ENCODE peak calls at places on chromosomes 12 and 14, in four cellular contexts. P is WTC11, R is AG10803, U is HFF-Myc. I is an unnamed sample.

GRCh38 chr12:52186135-52186840 is 5.5 kb downstream of the KRT80 start:
- DNase-seq in P (no peak), R (peak; percentile 83), U (no peak), I (no peak)

GRCh38 chr14:59511916-59512530 is 27.7 kb downstream of the JKAMP start:
- DNase-seq in P (peak; percentile 67), R (no peak), U (no peak), I (no peak)

GRCh38 chr12:1575799-1576401 is 18.5 kb downstream of the FBXL14 start:
- DNase-seq in P (no peak), R (peak; percentile 66), U (no peak), I (no peak)

GRCh38 chr12:80763874-80764273 is 47.2 kb downstream of the MYF5 start:
- DNase-seq in P (no peak), R (peak; percentile 62), U (no peak), I (no peak)

GRCh38 chr12:52395761-52396434 is 10.2 kb downstream of the KRT82 start:
- DNase-seq in P (peak; percentile 93), R (peak; percentile 37), U (no peak), I (no peak)

GRCh38 chr14:103050935-103051334 is 6.4 kb downstream of the CDC42BPB start:
- DNase-seq in P (no peak), R (no peak), U (no peak), I (no peak)

GRCh38 chr14:90447720-90448497 is 51.1 kb downstream of the CALM1 start:
- DNase-seq in P (no peak), R (no peak), U (no peak), I (no peak)

GRCh38 chr14:31933716-31934115 is 143.4 kb upstream of the ARHGAP5 start:
- DNase-seq in P (no peak), R (no peak), U (no peak), I (no peak)

GRCh38 chr12:50625029-50625875 is 120.5 kb downstream of the DIP2B start:
- DNase-seq in P (no peak), R (no peak), U (no peak), I (no peak)

GRCh38 chr14:103825103-103825502 is 22.3 kb downstream of the PPP1R13B start:
- DNase-seq in P (no peak), R (no peak), U (no peak), I (no peak)

GRCh38 chr14:104681689-104682074 is 7.7 kb upstream of the INF2 start:
- DNase-seq in P (peak; percentile 86), R (peak; percentile 80), U (peak; percentile 80), I (peak; percentile 92)

GRCh38 chr12:130499474-130499873 is 161.8 kb downstream of the PIWIL1 start:
- DNase-seq in P (no peak), R (no peak), U (no peak), I (no peak)

GRCh38 chr12:50354908-50355307 is 41.5 kb downstream of the FAM186A start:
- DNase-seq in P (no peak), R (no peak), U (no peak), I (no peak)

GRCh38 chr12:93234641-93235040 is 143.1 kb upstream of the NUDT4 start:
- DNase-seq in P (no peak), R (peak; percentile 5), U (no peak), I (no peak)

GRCh38 chr14:61891251-61891650 is 129.0 kb downstream of the SNAPC1 start:
- DNase-seq in P (no peak), R (peak; percentile 3), U (no peak), I (no peak)

GRCh38 chr12:23950011-23950774 is 723 bp upstream of the SOX5 start:
- DNase-seq in P (no peak), R (peak; percentile 0), U (no peak), I (no peak)

GRCh38 chr12:22481557-22482104 is 62.7 kb downstream of the C2CD5 start:
- DNase-seq in P (no peak), R (no peak), U (no peak), I (no peak)

GRCh38 chr12:10285919-10286318 is 21.8 kb upstream of the KLRD1 start:
- DNase-seq in P (no peak), R (no peak), U (no peak), I (no peak)

GRCh38 chr14:31677630-31678029 is 116.4 kb downstream of the NUBPL start:
- DNase-seq in P (no peak), R (no peak), U (no peak), I (no peak)

GRCh38 chr14:60089201-60089600 is 2.5 kb upstream of the PCNX4 start:
- DNase-seq in P (no peak), R (peak; percentile 35), U (no peak), I (no peak)

GRCh38 chr12:20946732-20947131 is 136.2 kb downstream of the SLCO1B3 start:
- DNase-seq in P (peak; percentile 58), R (no peak), U (no peak), I (no peak)

GRCh38 chr12:78194448-78194847 is 363.8 kb downstream of the NAV3 start:
- DNase-seq in P (no peak), R (peak; percentile 98), U (peak; percentile 69), I (no peak)

GRCh38 chr12:67354322-67354721 is 85.2 kb downstream of the CAND1 start:
- DNase-seq in P (no peak), R (peak; percentile 34), U (no peak), I (no peak)

GRCh38 chr12:100165356-100165755 is 22.7 kb upstream of the BLTP3B start:
- DNase-seq in P (no peak), R (no peak), U (no peak), I (no peak)

GRCh38 chr12:100159391-100160104 is 16.9 kb upstream of the BLTP3B start:
- DNase-seq in P (no peak), R (no peak), U (no peak), I (no peak)

GRCh38 chr12:100166232-100166631 is 23.6 kb upstream of the BLTP3B start:
- DNase-seq in P (no peak), R (no peak), U (no peak), I (no peak)

GRCh38 chr12:100164153-100164704 is 21.6 kb upstream of the BLTP3B start:
- DNase-seq in P (no peak), R (no peak), U (no peak), I (no peak)

GRCh38 chr12:100163416-100164152 is 20.9 kb upstream of the BLTP3B start:
- DNase-seq in P (peak; percentile 86), R (peak; percentile 48), U (no peak), I (peak; percentile 83)
- TF ChIP-seq CTCF in P (no peak), R (peak; percentile 29), U (no peak), I (no peak)

DNA sequence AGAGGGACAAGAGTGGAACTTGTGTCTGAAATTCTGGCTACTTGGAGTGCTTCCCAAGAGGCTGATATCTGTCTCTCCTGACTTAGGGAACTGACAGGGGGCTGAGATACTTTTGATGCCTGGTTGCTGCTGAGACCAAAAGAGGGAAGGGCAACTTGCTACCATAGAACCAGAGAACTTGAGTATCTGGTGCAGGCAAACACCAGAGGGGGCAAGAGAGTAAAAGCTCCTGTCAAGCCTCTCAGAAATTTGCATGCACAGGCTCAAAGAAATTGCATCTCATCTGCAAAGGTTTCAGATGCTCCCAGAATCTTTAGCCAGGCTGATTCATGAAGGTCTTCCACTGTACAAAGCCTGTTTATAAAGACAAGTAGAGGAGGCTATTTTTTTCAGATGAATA is 391.3 kb upstream of the FOXG1 start:
- DNase-seq in P (peak; percentile 51), R (no peak), U (no peak), I (no peak)
- TF ChIP-seq CTCF in P (peak; percentile 47), R (no peak), U (peak; percentile 29), I (no peak)

DNA sequence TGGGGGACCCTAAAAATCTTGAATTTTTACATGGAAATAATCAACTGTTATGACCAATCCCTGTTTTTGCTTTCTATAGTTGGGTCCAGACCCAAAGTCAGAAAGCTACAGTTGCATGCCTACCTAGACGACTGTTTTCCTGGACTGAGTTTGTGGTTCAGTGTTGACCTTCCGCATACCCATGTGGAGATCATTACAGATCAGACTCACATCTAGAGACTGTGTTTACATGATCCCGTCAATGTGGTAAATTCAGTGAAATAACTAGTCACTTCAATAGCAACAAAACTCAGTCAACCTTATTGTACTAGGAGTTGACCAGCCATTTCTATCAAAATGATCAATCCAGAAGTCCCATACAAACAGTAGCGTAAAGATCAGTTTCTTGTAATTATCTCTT is 257.6 kb downstream of the EGLN3 start:
- DNase-seq in P (no peak), R (peak; percentile 85), U (peak; percentile 82), I (no peak)
- TF ChIP-seq CTCF in P (no peak), R (no peak), U (no peak), I (no peak)

GRCh38 chr12:82517027-82517426 is 158.7 kb downstream of the METTL25 start:
- DNase-seq in P (peak; percentile 33), R (peak; percentile 1), U (no peak), I (no peak)
- TF ChIP-seq CTCF in P (peak; percentile 48), R (peak; percentile 48), U (peak; percentile 66), I (no peak)

DNA sequence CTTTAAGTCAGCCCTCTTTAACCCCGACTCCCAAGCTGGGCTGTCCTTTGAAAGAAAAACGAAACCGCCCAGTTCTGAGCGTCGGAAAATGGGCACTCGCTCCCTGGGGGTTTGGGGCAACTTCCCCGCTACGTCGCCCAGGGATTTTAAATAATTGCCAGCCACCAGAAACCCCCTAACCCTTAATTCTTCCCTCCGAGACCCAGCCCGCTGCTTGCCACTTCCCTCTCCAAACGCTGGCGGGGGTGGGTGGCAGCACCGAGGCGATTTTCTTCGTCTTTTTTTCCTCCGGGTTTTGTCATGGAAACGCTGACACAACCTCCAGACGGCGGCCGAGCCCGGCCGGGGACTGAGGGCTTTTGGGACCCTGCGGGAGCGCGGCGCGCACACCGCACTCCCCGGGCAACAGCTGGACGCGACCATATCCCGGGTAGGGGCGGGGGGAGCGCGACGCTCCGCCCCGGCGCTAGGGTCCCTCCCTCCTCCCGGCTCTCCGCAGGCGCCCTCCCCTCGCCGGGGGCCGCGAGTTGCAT is at the start of gene CHST11:
- DNase-seq in P (peak; percentile 93), R (peak; percentile 83), U (peak; percentile 50), I (peak; percentile 92)
- TF ChIP-seq CTCF in P (no peak), R (peak; percentile 37), U (peak; percentile 17), I (peak; percentile 26)

DNA sequence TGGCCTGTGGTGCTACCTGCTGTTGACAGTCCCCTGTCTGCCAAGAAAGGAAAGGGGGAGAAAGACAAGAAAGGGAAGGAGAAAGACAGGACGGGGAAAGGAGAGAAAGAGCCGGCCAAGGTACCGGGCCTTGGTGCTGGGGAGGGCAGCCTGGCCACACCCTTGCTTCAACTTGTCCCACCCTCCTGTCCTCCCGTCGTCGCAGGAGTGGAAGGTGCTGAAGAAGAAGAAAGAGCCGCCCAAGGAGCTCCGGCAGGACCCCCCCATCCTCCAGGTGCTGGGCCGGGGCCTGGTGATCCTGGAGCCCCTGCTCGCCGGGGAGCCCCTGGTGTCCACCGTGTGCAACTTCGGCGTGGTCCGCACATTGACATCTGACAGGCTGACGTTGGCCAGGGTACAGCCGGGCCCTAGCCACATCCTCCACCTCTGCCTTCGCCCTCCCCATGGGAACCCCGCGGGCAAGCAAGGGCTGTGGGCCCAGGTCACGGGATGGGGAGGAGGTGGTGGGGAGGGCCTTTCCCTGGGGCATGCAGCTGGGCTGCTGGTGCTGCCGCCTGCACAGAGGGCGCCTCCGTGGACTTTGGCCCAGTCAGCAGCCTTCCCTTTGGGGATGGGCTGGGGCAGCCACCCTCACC is 2.9 kb upstream of the B3GNT4 start:
- DNase-seq in P (peak; percentile 60), R (no peak), U (no peak), I (no peak)
- TF ChIP-seq CTCF in P (no peak), R (no peak), U (peak; percentile 3), I (no peak)

GRCh38 chr12:128543493-128543892 is 276.5 kb downstream of the TMEM132C start:
- DNase-seq in P (no peak), R (no peak), U (no peak), I (no peak)
- TF ChIP-seq CTCF in P (no peak), R (no peak), U (no peak), I (no peak)

DNA sequence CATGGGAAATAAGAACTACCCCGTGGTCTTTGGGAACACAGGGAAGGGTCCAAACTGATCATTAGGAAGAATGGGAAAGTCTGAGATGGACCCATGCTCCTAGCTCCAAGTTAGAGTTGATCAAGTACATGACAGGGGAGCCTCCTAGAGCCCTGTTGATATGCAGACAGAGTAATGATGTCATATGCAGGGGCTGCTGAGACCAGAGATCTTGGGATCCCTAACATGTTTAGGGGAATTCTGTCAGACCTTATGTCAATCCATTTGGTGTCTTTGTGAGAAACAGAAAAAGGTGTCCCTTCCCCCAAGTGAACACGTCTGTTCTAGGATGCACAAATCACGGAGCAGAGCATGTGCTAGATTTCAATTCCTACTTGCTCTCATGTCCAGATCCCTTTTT is 6.6 kb downstream of the SLC25A21 start:
- DNase-seq in P (no peak), R (no peak), U (no peak), I (no peak)
- TF ChIP-seq CTCF in P (no peak), R (no peak), U (no peak), I (no peak)

I was measured in coronary artery.